ENCODE peak calls at places on chromosomes 6 and 20, in ten cellular contexts. A is upper lobe of left lung; M is left lung; F is left cardiac atrium; H is activated CD8-positive, alpha-beta memory T cell treated with anti-CD3 and anti-CD28 coated beads, Interleukin-2, amount 10 ng/mL, durations not matched to agents 7 days and 5 days; T is right cardiac atrium; U is heart left ventricle; P is activated CD8-positive, alpha-beta T cell treated with anti-CD3 and anti-CD28 coated beads, Interleukin-2, amount 10 ng/mL, durations not matched to agents 7 days and 5 days; G is activated B cell treated with CpG ODN at 0.5 μM for 24 hours; B is GM23338. X is an unnamed sample.

GRCh38 chr6:168247456-168248147 is 72.0 kb downstream of the DACT2 start:
- ATAC-seq in A (peak; percentile 72), M (peak; percentile 85), F (peak; percentile 52), H (no peak), T (peak; percentile 51), U (no peak), P (no peak), G (no peak), B (no peak), X (no peak)

GRCh38 chr6:44094403-44095242 is 32.6 kb downstream of the MRPL14 start:
- ATAC-seq in A (no peak), M (no peak), F (no peak), H (no peak), T (no peak), U (no peak), P (no peak), G (no peak), B (no peak), X (no peak)

GRCh38 chr6:109458774-109459531 is 3.4 kb upstream of the MICAL1 start:
- ATAC-seq in A (no peak), M (no peak), F (no peak), H (peak; percentile 24), T (no peak), U (no peak), P (peak; percentile 35), G (peak; percentile 11), B (no peak), X (peak; percentile 46)

GRCh38 chr20:1987826-1988225 is 6.0 kb downstream of the PDYN start:
- ATAC-seq in A (no peak), M (no peak), F (peak; percentile 78), H (no peak), T (no peak), U (no peak), P (no peak), G (no peak), B (no peak), X (no peak)

GRCh38 chr6:81700414-81700813 is 52.1 kb downstream of the TENT5A start:
- ATAC-seq in A (no peak), M (no peak), F (no peak), H (no peak), T (no peak), U (no peak), P (no peak), G (no peak), B (no peak), X (no peak)

GRCh38 chr20:32505723-32506473 is 79.2 kb downstream of the NOL4L start:
- ATAC-seq in A (no peak), M (no peak), F (no peak), H (no peak), T (no peak), U (no peak), P (no peak), G (no peak), B (no peak), X (no peak)

GRCh38 chr20:43863330-43863729 is 51.3 kb upstream of the TOX2 start:
- ATAC-seq in A (no peak), M (no peak), F (no peak), H (no peak), T (no peak), U (no peak), P (no peak), G (no peak), B (no peak), X (no peak)

GRCh38 chr6:132063738-132064137 is 112.6 kb upstream of the CCN2 start:
- ATAC-seq in A (peak; percentile 85), M (peak; percentile 18), F (peak; percentile 89), H (no peak), T (peak; percentile 46), U (peak; percentile 84), P (no peak), G (no peak), B (peak; percentile 29), X (no peak)

GRCh38 chr6:81865712-81866111 is 113.2 kb upstream of the TENT5A start:
- ATAC-seq in A (no peak), M (peak; percentile 51), F (peak; percentile 69), H (no peak), T (no peak), U (no peak), P (no peak), G (no peak), B (no peak), X (no peak)

GRCh38 chr20:38190166-38190565 is 25.1 kb upstream of the TGM2 start:
- ATAC-seq in A (no peak), M (no peak), F (no peak), H (no peak), T (no peak), U (no peak), P (no peak), G (no peak), B (no peak), X (no peak)

GRCh38 chr6:137541531-137541930 is 47.3 kb upstream of the OLIG3 start:
- ATAC-seq in A (no peak), M (no peak), F (no peak), H (no peak), T (no peak), U (no peak), P (no peak), G (no peak), B (no peak), X (no peak)

GRCh38 chr6:121435444-121436069 is at the start of gene GJA1:
- ATAC-seq in A (peak; percentile 77), M (peak; percentile 77), F (peak; percentile 91), H (no peak), T (peak; percentile 89), U (peak; percentile 88), P (no peak), G (no peak), B (peak; percentile 51), X (no peak)

GRCh38 chr6:139534472-139535115 is 160.1 kb upstream of the CITED2 start:
- ATAC-seq in A (peak; percentile 33), M (peak; percentile 51), F (peak; percentile 22), H (peak; percentile 52), T (no peak), U (no peak), P (peak; percentile 53), G (no peak), B (no peak), X (no peak)

GRCh38 chr6:47478233-47479155 is 905 bp downstream of the CD2AP start:
- ATAC-seq in A (peak; percentile 16), M (peak; percentile 40), F (peak; percentile 59), H (no peak), T (peak; percentile 10), U (peak; percentile 33), P (no peak), G (no peak), B (peak; percentile 17), X (no peak)

GRCh38 chr6:134720353-134721094 is 229.4 kb downstream of the ALDH8A1 start:
- ATAC-seq in A (peak; percentile 59), M (peak; percentile 38), F (peak; percentile 81), H (no peak), T (peak; percentile 88), U (peak; percentile 75), P (no peak), G (no peak), B (no peak), X (peak; percentile 43)

GRCh38 chr20:7704021-7704420 is 236.2 kb downstream of the HAO1 start:
- ATAC-seq in A (no peak), M (no peak), F (no peak), H (no peak), T (no peak), U (no peak), P (no peak), G (no peak), B (no peak), X (no peak)

GRCh38 chr6:128586095-128586494 is 65.7 kb upstream of the PTPRK start:
- ATAC-seq in A (no peak), M (no peak), F (no peak), H (no peak), T (no peak), U (no peak), P (no peak), G (no peak), B (no peak), X (no peak)

GRCh38 chr20:63469713-63470101 is 2.7 kb downstream of the KCNQ2 start:
- ATAC-seq in A (no peak), M (no peak), F (no peak), H (no peak), T (no peak), U (no peak), P (no peak), G (no peak), B (no peak), X (no peak)

GRCh38 chr20:54633903-54634302 is 158.5 kb downstream of the DOK5 start:
- ATAC-seq in A (no peak), M (no peak), F (no peak), H (no peak), T (no peak), U (no peak), P (no peak), G (peak; percentile 84), B (no peak), X (peak; percentile 93)